ENCODE peak calls at places on chromosomes 2 and 18, in four cellular contexts. D, B, Y and C are unnamed samples.
A peak's percentile ranks its signal among the peaks of the same experiment; 100 is the strongest.

GRCh38 chr2:86335865-86336321 is 1.5 kb downstream of the REEP1 start:
- DNase-seq in D (no peak), B (no peak), Y (no peak), C (no peak)

GRCh38 chr18:59631583-59632181 is 65.5 kb downstream of the CCBE1 start:
- DNase-seq in D (peak; percentile 6), B (no peak), Y (no peak), C (no peak)

GRCh38 chr2:38168710-38169480 is 92.9 kb upstream of the CYP1B1 start:
- DNase-seq in D (no peak), B (no peak), Y (no peak), C (no peak)

GRCh38 chr2:219308142-219309093 is 783 bp downstream of the PTPRN start:
- DNase-seq in D (peak; percentile 70), B (no peak), Y (peak; percentile 70), C (no peak)

GRCh38 chr2:222319576-222320440 is 21.0 kb upstream of the PAX3 start:
- DNase-seq in D (no peak), B (peak; percentile 32), Y (peak; percentile 22), C (no peak)

GRCh38 chr2:96819101-96819875 is 3.2 kb downstream of the CNNM3 start:
- DNase-seq in D (no peak), B (no peak), Y (no peak), C (no peak)

GRCh38 chr18:59649575-59649974 is 47.6 kb downstream of the CCBE1 start:
- DNase-seq in D (no peak), B (no peak), Y (no peak), C (no peak)

GRCh38 chr2:16068233-16068940 is 128.0 kb downstream of the MYCN start:
- DNase-seq in D (no peak), B (no peak), Y (no peak), C (no peak)

GRCh38 chr2:128286011-128286721 is 32.5 kb downstream of the HS6ST1 start:
- DNase-seq in D (no peak), B (peak; percentile 28), Y (no peak), C (no peak)

GRCh38 chr2:212926948-212927347 is 224.5 kb downstream of the IKZF2 start:
- DNase-seq in D (no peak), B (peak; percentile 32), Y (no peak), C (no peak)

GRCh38 chr18:3789525-3789924 is 339.6 kb downstream of the TGIF1 start:
- DNase-seq in D (no peak), B (no peak), Y (no peak), C (no peak)

GRCh38 chr2:33085646-33086045 is 138.9 kb downstream of the LTBP1 start:
- DNase-seq in D (no peak), B (no peak), Y (no peak), C (no peak)

GRCh38 chr2:23269747-23270146 is 115.2 kb upstream of the KLHL29 start:
- DNase-seq in D (no peak), B (no peak), Y (no peak), C (no peak)

GRCh38 chr18:32086866-32087265 is 4.8 kb upstream of the RNF138 start:
- DNase-seq in D (no peak), B (no peak), Y (no peak), C (peak; percentile 1)

GRCh38 chr18:41905786-41906527 is 49.1 kb upstream of the PIK3C3 start:
- DNase-seq in D (no peak), B (no peak), Y (no peak), C (no peak)

GRCh38 chr2:7023542-7023941 is 106.3 kb downstream of the RNF144A start:
- DNase-seq in D (no peak), B (peak; percentile 66), Y (no peak), C (no peak)

GRCh38 chr2:100359576-100359975 is 37.3 kb upstream of the LONRF2 start:
- DNase-seq in D (no peak), B (no peak), Y (no peak), C (no peak)

GRCh38 chr2:120736202-120736954 is 710 bp downstream of the GLI2 start:
- DNase-seq in D (peak; percentile 40), B (no peak), Y (no peak), C (no peak)

GRCh38 chr2:164976301-164976700 is 21.0 kb upstream of the SLC38A11 start:
- DNase-seq in D (no peak), B (no peak), Y (no peak), C (no peak)

GRCh38 chr2:102251849-102252203 is 59.5 kb upstream of the IL1RL1 start:
- DNase-seq in D (no peak), B (no peak), Y (no peak), C (no peak)

GRCh38 chr2:102251042-102251848 is 60.1 kb upstream of the IL1RL1 start:
- DNase-seq in D (peak; percentile 43), B (peak; percentile 63), Y (peak; percentile 62), C (no peak)

GRCh38 chr2:102256281-102256680 is 55.1 kb upstream of the IL1RL1 start:
- DNase-seq in D (no peak), B (no peak), Y (no peak), C (no peak)

GRCh38 chr2:102253140-102253752 is 58.1 kb upstream of the IL1RL1 start:
- DNase-seq in D (no peak), B (no peak), Y (no peak), C (no peak)

GRCh38 chr2:102253753-102254150 is 57.6 kb upstream of the IL1RL1 start:
- DNase-seq in D (no peak), B (no peak), Y (no peak), C (no peak)
- TF ChIP-seq CTCF in D (peak; percentile 45), B (no peak), Y (no peak), C (peak; percentile 25)

DNA sequence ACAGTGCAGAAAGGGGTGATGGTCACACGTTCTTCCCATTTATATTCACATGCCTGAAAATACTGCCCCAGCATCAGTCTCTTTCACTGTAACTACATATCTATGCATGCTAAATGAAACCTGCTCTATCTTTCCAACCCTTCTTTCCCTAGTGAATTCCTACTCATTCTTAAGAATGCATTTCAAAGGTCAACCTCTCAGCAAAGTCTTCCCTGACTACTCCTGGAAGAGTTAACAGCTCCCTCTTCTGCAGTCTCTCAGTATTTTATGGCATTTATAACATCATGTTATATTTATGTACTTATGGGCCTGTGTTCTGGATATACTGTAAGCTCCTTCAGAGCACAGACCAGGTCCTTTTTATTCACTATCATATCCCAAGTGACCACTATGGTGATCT is 71.7 kb upstream of the GALNT5 start:
- DNase-seq in D (no peak), B (no peak), Y (no peak), C (no peak)
- TF ChIP-seq CTCF in D (no peak), B (no peak), Y (no peak), C (no peak)

DNA sequence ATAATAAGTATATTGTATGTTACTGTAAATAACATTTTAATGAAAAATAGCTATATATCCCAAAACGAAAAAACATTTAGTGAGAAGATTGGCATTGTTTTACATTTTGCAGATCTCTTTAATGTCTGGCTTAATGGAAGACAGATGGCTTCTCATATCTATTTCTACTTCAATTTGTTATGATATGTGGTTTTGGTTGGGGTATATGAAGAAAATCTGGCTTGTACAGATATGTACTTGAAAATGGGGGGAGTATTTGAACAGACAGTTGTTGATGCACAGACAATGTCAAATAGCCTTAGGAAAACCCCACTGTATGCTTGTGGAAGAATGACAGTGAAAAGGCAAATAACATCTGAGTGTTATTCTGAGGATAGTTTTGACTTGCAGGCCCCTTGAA is 23.6 kb upstream of the GMCL1 start:
- DNase-seq in D (no peak), B (no peak), Y (no peak), C (no peak)
- TF ChIP-seq CTCF in D (no peak), B (no peak), Y (no peak), C (no peak)

GRCh38 chr2:95277246-95277906 is 3.1 kb downstream of the PROM2 start:
- DNase-seq in D (no peak), B (peak; percentile 15), Y (no peak), C (no peak)
- TF ChIP-seq CTCF in D (no peak), B (no peak), Y (no peak), C (no peak)

GRCh38 chr2:45649855-45650806 is 1.3 kb upstream of the PRKCE start:
- DNase-seq in D (peak; percentile 74), B (peak; percentile 82), Y (peak; percentile 55), C (no peak)

GRCh38 chr2:45650851-45651414 is 542 bp upstream of the PRKCE start:
- DNase-seq in D (peak; percentile 72), B (peak; percentile 94), Y (peak; percentile 92), C (peak; percentile 95)

GRCh38 chr2:45651415-45652089 is at the start of gene PRKCE:
- DNase-seq in D (peak; percentile 67), B (peak; percentile 69), Y (peak; percentile 46), C (no peak)

GRCh38 chr2:45647986-45648520 is 3.4 kb upstream of the PRKCE start:
- DNase-seq in D (no peak), B (no peak), Y (no peak), C (no peak)

DNA sequence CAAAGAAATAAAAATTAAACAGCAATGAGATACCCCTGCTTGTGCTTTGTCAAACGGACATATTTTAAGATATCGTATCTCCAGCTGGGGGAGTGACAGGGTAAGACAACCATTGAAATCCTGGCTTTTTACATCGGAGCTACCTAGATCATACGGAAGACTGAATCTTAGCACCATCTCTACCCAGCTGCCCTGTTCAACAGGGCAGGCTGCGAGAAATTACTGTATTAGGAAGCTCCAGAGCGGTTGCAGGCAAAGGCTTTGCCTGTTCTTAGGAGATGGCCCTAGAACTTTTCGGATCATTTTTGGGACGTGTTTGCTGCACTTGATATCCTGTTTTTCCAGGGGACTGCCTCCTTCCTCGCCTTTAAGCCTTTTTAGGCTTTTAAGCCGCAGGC is 2.0 kb upstream of the PRKCE start:
- DNase-seq in D (no peak), B (no peak), Y (no peak), C (no peak)
- TF ChIP-seq CTCF in D (no peak), B (no peak), Y (no peak), C (no peak)

GRCh38 chr2:99183025-99183424 is 2.0 kb downstream of the MRPL30 start:
- DNase-seq in D (no peak), B (no peak), Y (no peak), C (no peak)

GRCh38 chr2:99184811-99185210 is 3.8 kb downstream of the MRPL30 start:
- DNase-seq in D (no peak), B (no peak), Y (no peak), C (no peak)

DNA sequence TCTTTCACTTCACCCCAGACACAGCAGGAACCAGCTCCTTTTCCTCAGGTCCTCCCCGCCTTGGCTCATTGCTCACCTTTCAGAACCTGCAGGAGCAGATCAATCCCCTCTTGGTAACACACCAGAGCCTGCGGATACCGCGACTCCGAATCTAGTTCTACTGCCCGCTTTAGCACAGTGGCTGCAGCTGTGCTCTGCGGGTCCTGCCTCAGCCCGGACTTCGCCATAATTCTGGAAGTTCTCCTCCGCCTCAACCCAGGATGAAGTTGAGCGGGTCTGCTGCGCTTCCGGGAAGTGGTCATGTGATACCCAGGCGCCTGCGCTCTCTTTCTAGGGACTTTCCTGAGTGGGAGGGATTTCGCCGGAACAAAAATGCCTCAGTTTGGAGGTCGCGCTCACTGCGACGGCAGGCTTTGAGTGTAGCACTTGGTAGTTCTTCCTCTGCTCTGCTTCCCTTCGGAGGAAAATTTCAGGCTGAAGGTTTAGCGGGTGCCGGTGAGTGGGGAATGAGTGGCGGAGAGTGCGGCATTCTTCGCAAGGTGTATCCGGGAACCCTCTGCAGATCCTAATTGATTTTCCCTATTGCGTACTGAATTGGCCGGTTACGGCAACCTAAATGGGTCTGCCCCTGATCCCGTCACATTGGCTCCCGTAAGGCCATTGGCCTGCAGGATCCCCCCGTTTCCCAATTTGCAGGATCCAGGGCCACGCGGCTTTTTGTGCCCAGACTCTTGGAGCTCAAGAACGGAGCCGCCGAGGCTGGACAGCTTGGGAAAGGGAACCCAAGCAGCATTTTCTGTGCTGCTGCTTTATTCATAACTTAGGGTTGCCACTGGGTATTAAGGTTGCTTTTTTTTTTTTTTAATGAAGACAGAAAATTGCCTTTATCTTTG is at the start of the genes MITD1 and MRPL30:
- DNase-seq in D (peak; percentile 72), B (peak; percentile 93), Y (peak; percentile 83), C (peak; percentile 85)
- TF ChIP-seq CTCF in D (no peak), B (no peak), Y (no peak), C (no peak)